ENCODE peak calls at places on chromosome 1, in four cellular contexts. Z is mammary epithelial cell, P is SHP77 treated with DMSO at 0.1 percent for 48 hours, V is Daoy. R is an unnamed sample.
A peak's percentile ranks its signal among the peaks of the same experiment; 100 is the strongest.

GRCh38 chr1:234222561-234223280 is 150.5 kb upstream of the COA6 start:
- DNase-seq in P (no peak), V (peak; percentile 43), Z (peak; percentile 81), R (peak; percentile 32)

GRCh38 chr1:113581323-113581722 is 178.0 kb downstream of the PHTF1 start:
- DNase-seq in Z (no peak), P (no peak), V (no peak), R (no peak)

GRCh38 chr1:93033785-93034184 is 45.3 kb upstream of the MTF2 start:
- DNase-seq in P (no peak), Z (no peak), V (no peak), R (no peak)

GRCh38 chr1:114118351-114118990 is 35.2 kb downstream of the SYT6 start:
- DNase-seq in P (no peak), Z (no peak), V (no peak), R (peak; percentile 72)

GRCh38 chr1:240122639-240123604 is 31.2 kb downstream of the FMN2 start:
- DNase-seq in P (peak; percentile 90), Z (no peak), V (no peak), R (peak; percentile 63)

GRCh38 chr1:15950763-15951295 is 25.1 kb downstream of the ZBTB17 start:
- DNase-seq in P (no peak), Z (no peak), V (peak; percentile 82), R (no peak)

GRCh38 chr1:202553560-202554038 is 156.7 kb downstream of the SYT2 start:
- DNase-seq in Z (no peak), V (peak; percentile 27), P (no peak), R (no peak)

GRCh38 chr1:90763506-90763905 is 46.4 kb upstream of the BARHL2 start:
- DNase-seq in V (no peak), P (no peak), Z (no peak), R (no peak)

GRCh38 chr1:43774359-43774758 is 67.0 kb downstream of the ST3GAL3 start:
- DNase-seq in V (peak; percentile 62), P (no peak), Z (peak; percentile 79), R (no peak)

GRCh38 chr1:59730302-59730701 is 84.4 kb upstream of the HOOK1 start:
- DNase-seq in Z (peak; percentile 85), P (no peak), V (peak; percentile 28), R (no peak)

GRCh38 chr1:226185153-226186036 is 1.1 kb downstream of the ACBD3 start:
- DNase-seq in P (no peak), V (no peak), Z (peak; percentile 33), R (no peak)

GRCh38 chr1:32272557-32273388 is 19.1 kb upstream of the HDAC1 start:
- DNase-seq in V (no peak), P (no peak), Z (no peak), R (no peak)

GRCh38 chr1:156860113-156860638 is 489 bp upstream of the NTRK1 start:
- DNase-seq in Z (peak; percentile 49), P (no peak), V (peak; percentile 70), R (peak; percentile 78)

GRCh38 chr1:227913446-227913968 is 34.2 kb downstream of the WNT9A start:
- DNase-seq in V (no peak), P (no peak), Z (no peak), R (no peak)

GRCh38 chr1:57131701-57132394 is 166.0 kb upstream of the C8B start:
- DNase-seq in V (peak; percentile 8), P (no peak), Z (peak; percentile 70), R (no peak)

GRCh38 chr1:106785136-106785535 is 271.3 kb upstream of the PRMT6 start:
- DNase-seq in V (no peak), Z (no peak), P (no peak), R (no peak)

GRCh38 chr1:27544818-27545612 is 55.0 kb upstream of the WASF2 start:
- DNase-seq in P (no peak), Z (no peak), V (no peak), R (no peak)

GRCh38 chr1:88401283-88401682 is 282.8 kb upstream of the PKN2 start:
- DNase-seq in P (no peak), V (no peak), Z (no peak), R (no peak)

GRCh38 chr1:88774151-88774556 is 90.1 kb downstream of the PKN2 start:
- DNase-seq in P (no peak), Z (peak; percentile 100), V (peak; percentile 63), R (peak; percentile 97)

GRCh38 chr1:68011786-68012375 is 38.5 kb downstream of the DIRAS3 start:
- DNase-seq in V (peak; percentile 7), Z (peak; percentile 56), P (no peak), R (no peak)

GRCh38 chr1:159937014-159937750 is 8.2 kb downstream of the IGSF9 start:
- DNase-seq in Z (no peak), V (no peak), P (no peak), R (no peak)

GRCh38 chr1:181556606-181557005 is 73.3 kb downstream of the CACNA1E start:
- DNase-seq in V (no peak), Z (no peak), P (no peak), R (no peak)

R was measured in islet precursor cell.